ENCODE peak calls at places on chromosomes 12 and 14, in four cellular contexts. N is HepG2, O is H1, Q is K562. Z is an unnamed sample.

GRCh38 chr14:69803753-69804152 is 6.7 kb upstream of the SLC10A1 start:
- DNase-seq in N (no peak), O (no peak), Q (no peak), Z (no peak)

GRCh38 chr12:25063873-25064598 is 115.1 kb upstream of the BCAT1 start:
- DNase-seq in N (no peak), O (no peak), Q (no peak), Z (no peak)

GRCh38 chr14:37411079-37411735 is 183.8 kb downstream of the FOXA1 start:
- DNase-seq in N (no peak), O (no peak), Q (no peak), Z (no peak)

GRCh38 chr12:49296034-49296835 is 1.3 kb downstream of the PRPH start:
- DNase-seq in N (peak; percentile 27), O (peak; percentile 91), Q (peak; percentile 87), Z (no peak)

GRCh38 chr12:6112004-6112403 is 12.5 kb downstream of the VWF start:
- DNase-seq in N (no peak), O (no peak), Q (no peak), Z (no peak)

GRCh38 chr12:97404549-97404948 is 58.1 kb upstream of the RMST start:
- DNase-seq in N (peak; percentile 51), O (peak; percentile 62), Q (peak; percentile 7), Z (peak; percentile 23)

GRCh38 chr12:65740506-65740872 is 83.8 kb upstream of the HMGA2 start:
- DNase-seq in N (no peak), O (no peak), Q (no peak), Z (no peak)

GRCh38 chr14:103443106-103443505 is 57.9 kb downstream of the MARK3 start:
- DNase-seq in N (no peak), O (no peak), Q (no peak), Z (no peak)

GRCh38 chr12:95922231-95922630 is 20.2 kb downstream of the CCDC38 start:
- DNase-seq in N (no peak), O (no peak), Q (no peak), Z (no peak)

GRCh38 chr12:42981379-42981778 is 391.8 kb upstream of the PRICKLE1 start:
- DNase-seq in N (no peak), O (no peak), Q (no peak), Z (no peak)

GRCh38 chr12:119115296-119115905 is 63.3 kb upstream of the HSPB8 start:
- DNase-seq in N (peak; percentile 38), O (peak; percentile 86), Q (peak; percentile 62), Z (no peak)

GRCh38 chr14:68089146-68089715 is 269.7 kb downstream of the RAD51B start:
- DNase-seq in N (no peak), O (no peak), Q (no peak), Z (no peak)

GRCh38 chr14:31286456-31287293 is 79.1 kb upstream of the HECTD1 start:
- DNase-seq in N (peak; percentile 83), O (peak; percentile 68), Q (no peak), Z (no peak)

GRCh38 chr14:46137786-46138185 is 513.8 kb downstream of the RPL10L start:
- DNase-seq in N (no peak), O (no peak), Q (no peak), Z (no peak)

GRCh38 chr12:107903377-107904061 is 129.0 kb downstream of the ASCL4 start:
- DNase-seq in N (no peak), O (peak; percentile 93), Q (peak; percentile 94), Z (peak; percentile 40)

GRCh38 chr12:92502417-92503028 is 200.3 kb upstream of the PLEKHG7 start:
- DNase-seq in N (peak; percentile 24), O (no peak), Q (no peak), Z (peak; percentile 90)

GRCh38 chr12:104673294-104674062 is 216.7 kb downstream of the CHST11 start:
- DNase-seq in N (no peak), O (no peak), Q (no peak), Z (no peak)

GRCh38 chr12:32586390-32586789 is 92.7 kb upstream of the DNM1L start:
- DNase-seq in N (no peak), O (no peak), Q (no peak), Z (no peak)

GRCh38 chr12:25377475-25378179 is 126.9 kb upstream of the KRAS start:
- DNase-seq in N (no peak), O (no peak), Q (no peak), Z (no peak)

GRCh38 chr12:109539508-109539907 is 33.8 kb downstream of the MMAB start:
- DNase-seq in N (no peak), O (no peak), Q (no peak), Z (no peak)

GRCh38 chr12:111161898-111162297 is 207.0 kb downstream of the PHETA1 start:
- DNase-seq in N (no peak), O (no peak), Q (no peak), Z (no peak)

GRCh38 chr14:73397810-73398209 is 60.5 kb downstream of the NUMB start:
- DNase-seq in N (no peak), O (no peak), Q (no peak), Z (no peak)

GRCh38 chr14:85528882-85529585 is 910 bp upstream of the FLRT2 start:
- DNase-seq in N (no peak), O (no peak), Q (no peak), Z (no peak)

GRCh38 chr12:54133663-54134375 is 55.0 kb downstream of the SMUG1 start:
- DNase-seq in N (no peak), O (no peak), Q (no peak), Z (no peak)

DNA sequence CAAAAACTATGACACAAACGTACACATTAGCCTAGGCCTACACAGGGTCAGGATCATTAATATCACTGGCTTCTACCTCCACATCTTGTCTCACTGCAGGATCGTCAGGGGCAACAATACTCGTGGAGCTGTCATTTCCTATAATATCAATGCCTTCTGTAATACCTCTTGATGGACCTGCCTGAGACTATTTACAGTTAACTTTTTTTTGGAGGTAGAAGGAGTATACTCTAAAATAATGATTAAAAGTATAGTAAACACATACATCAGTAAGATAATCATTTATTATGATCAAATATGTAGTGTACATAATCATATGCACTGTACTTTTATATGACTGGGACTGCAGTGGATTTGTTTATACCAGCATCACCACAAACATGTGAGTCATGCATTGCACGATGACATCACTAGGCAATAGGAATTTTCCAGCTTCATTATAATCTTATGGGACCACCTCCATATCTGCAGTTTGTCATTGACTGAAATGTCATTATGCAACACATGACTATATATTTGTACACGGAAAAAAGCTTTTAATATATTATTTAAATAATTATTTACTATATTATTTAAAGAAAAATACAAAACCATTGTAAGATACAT is 18.6 kb upstream of the PMCH start:
- DNase-seq in N (no peak), O (no peak), Q (no peak), Z (no peak)
- TF ChIP-seq BRCA1 in N (no peak), O (no peak), Q (no peak), Z (no peak)

DNA sequence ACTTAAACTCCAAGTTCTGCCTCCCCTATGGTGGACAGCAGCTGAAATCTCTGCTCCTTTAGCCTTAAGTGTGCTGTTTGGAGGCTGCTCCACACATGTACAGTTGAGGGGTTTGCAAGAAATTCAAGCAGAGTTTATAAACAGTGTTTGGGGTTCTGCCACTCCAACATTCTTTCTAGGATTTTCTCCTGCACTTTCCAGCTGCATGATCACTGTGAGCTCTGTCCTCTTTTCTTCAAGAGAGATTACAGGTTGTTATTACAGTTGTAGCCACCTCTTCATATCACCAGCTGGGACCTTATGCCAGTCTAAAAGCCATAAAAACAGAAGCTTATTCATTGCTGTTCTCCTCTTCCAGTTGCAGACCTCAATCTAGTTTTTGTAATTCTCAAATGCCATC is 8.4 kb downstream of the ZBTB25 start:
- DNase-seq in N (no peak), O (no peak), Q (no peak), Z (no peak)
- TF ChIP-seq BRCA1 in N (no peak), O (no peak), Q (no peak), Z (no peak)

DNA sequence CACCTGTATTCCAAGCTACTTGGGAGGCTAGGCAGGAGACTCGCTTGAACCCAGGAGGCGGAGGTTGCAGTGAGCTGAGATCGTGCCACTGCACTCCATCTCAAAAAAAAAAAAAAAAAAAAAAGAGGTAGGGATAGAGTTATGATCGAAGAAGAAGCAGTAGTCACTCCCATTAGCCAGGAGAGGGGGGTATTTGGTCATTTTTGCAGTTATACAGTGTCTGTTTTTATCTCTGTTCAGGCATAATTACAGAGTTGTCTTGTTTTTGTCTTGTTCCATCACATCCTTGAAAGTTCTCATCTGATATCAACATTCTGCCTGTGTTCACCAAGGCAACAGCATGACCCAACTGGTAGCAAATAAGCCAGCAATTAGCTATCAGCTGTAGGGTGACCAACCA is 98.5 kb upstream of the TMPO start:
- DNase-seq in N (no peak), O (no peak), Q (peak; percentile 34), Z (no peak)
- TF ChIP-seq BRCA1 in N (no peak), O (no peak), Q (no peak), Z (no peak)

GRCh38 chr14:105143451-105144230 is 24.9 kb downstream of the JAG2 start:
- DNase-seq in N (no peak), O (no peak), Q (no peak), Z (no peak)
- TF ChIP-seq BRCA1 in N (no peak), O (no peak), Q (no peak), Z (no peak)

DNA sequence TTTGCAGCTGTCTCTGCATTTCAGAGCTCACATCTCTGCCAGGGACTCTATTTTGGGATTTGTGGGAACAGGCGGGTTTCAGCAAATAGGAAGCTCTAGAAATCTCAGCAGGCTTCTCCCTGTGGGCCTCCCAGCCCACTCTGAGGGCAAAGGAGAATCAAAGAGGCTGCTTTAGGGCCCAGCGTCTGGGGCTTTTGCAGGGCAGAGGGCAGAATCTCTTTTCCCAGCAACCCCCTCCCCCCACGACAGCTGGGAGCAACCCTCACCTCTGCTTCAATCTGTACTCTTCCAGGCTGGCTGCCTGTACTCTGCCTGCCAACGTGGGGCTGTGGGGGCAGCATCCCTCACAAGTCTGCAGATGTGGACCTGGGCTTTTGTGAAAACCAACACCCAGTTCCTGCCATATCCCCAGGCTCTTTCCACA is 529.6 kb upstream of the TBX3 start:
- DNase-seq in N (no peak), O (no peak), Q (no peak), Z (no peak)
- TF ChIP-seq BRCA1 in N (no peak), O (no peak), Q (no peak), Z (no peak)

Z was measured in GM12878.